ENCODE peak calls at places on chromosomes 11 and 22, in six cellular contexts. G is tibial nerve, W is lung, L is adrenal gland, R is cardiac muscle cell, N is stomach. K is an unnamed sample.

GRCh38 chr11:125504580-125504979 is 8.5 kb upstream of the FEZ1 start:
- DNase-seq in R (no peak), W (no peak), G (no peak), L (no peak), N (no peak), K (no peak)

GRCh38 chr11:57873196-57873911 is 111.8 kb downstream of the CTNND1 start:
- DNase-seq in W (no peak), R (no peak), G (no peak), N (no peak), L (no peak), K (no peak)

GRCh38 chr11:8787372-8787771 is 104.8 kb downstream of the RPL27A start:
- DNase-seq in W (no peak), G (no peak), N (no peak), R (no peak), L (no peak), K (no peak)

GRCh38 chr11:43150697-43151096 is 161.1 kb upstream of the API5 start:
- DNase-seq in R (no peak), W (no peak), L (no peak), N (no peak), G (no peak), K (no peak)

GRCh38 chr11:72576661-72577060 is 97.6 kb downstream of the PDE2A start:
- DNase-seq in N (no peak), W (no peak), R (no peak), G (no peak), L (no peak), K (no peak)

GRCh38 chr11:126485986-126486635 is 130.6 kb downstream of the ST3GAL4 start:
- DNase-seq in R (no peak), N (no peak), W (no peak), L (no peak), G (no peak), K (no peak)

GRCh38 chr11:1211838-1212237 is 11.0 kb upstream of the MUC5B start:
- DNase-seq in L (no peak), W (no peak), N (no peak), R (no peak), G (no peak), K (no peak)

GRCh38 chr11:125593113-125593761 is 585 bp downstream of the STT3A start:
- DNase-seq in G (no peak), N (no peak), L (no peak), R (no peak), W (no peak), K (no peak)

GRCh38 chr11:12761029-12761428 is 86.8 kb downstream of the TEAD1 start:
- DNase-seq in G (no peak), R (no peak), N (no peak), W (no peak), L (no peak), K (no peak)

GRCh38 chr22:38317995-38318715 is 922 bp upstream of the CSNK1E start:
- DNase-seq in L (peak), W (peak), N (peak), G (peak), R (no peak), K (peak)

GRCh38 chr11:61963016-61963281 is 4.5 kb downstream of the FTH1 start:
- DNase-seq in G (no peak), L (peak), N (no peak), R (no peak), W (no peak), K (peak)

GRCh38 chr11:114243461-114244372 is 52.5 kb upstream of the NNMT start:
- DNase-seq in L (no peak), W (no peak), N (no peak), G (no peak), R (no peak), K (no peak)

GRCh38 chr22:30234786-30235470 is 11.6 kb downstream of the LIF start:
- DNase-seq in G (no peak), W (peak), N (no peak), L (peak), R (no peak), K (no peak)

GRCh38 chr11:67571443-67571842 is 12.2 kb upstream of the GSTP1 start:
- DNase-seq in W (no peak), L (no peak), N (no peak), G (no peak), R (no peak), K (no peak)

GRCh38 chr11:123645576-123645975 is 8.8 kb downstream of the SCN3B start:
- DNase-seq in W (no peak), N (no peak), R (no peak), L (no peak), G (no peak), K (no peak)

GRCh38 chr11:75815345-75815983 is 454 bp downstream of the UVRAG start:
- DNase-seq in W (peak), N (peak), R (no peak), G (no peak), L (peak), K (no peak)

GRCh38 chr11:112453601-112454577 is 193.2 kb upstream of the PLET1 start:
- DNase-seq in G (no peak), R (no peak), L (peak), W (peak), N (peak), K (no peak)

GRCh38 chr11:34318111-34319037 is 39.4 kb downstream of the ABTB2 start:
- DNase-seq in W (no peak), N (no peak), R (no peak), G (no peak), L (no peak), K (no peak)

GRCh38 chr22:30195245-30196140 is 51.1 kb downstream of the LIF start:
- DNase-seq in G (no peak), N (no peak), L (no peak), R (no peak), W (no peak), K (no peak)

GRCh38 chr11:12331239-12331874 is 46.0 kb upstream of the PARVA start:
- DNase-seq in G (peak), L (peak), W (peak), N (peak), R (peak), K (peak)

GRCh38 chr11:19102521-19102900 is 14.5 kb upstream of the ZDHHC13 start:
- DNase-seq in W (no peak), G (no peak), R (no peak), N (no peak), L (no peak), K (peak)

GRCh38 chr11:34327804-34328631 is 29.8 kb downstream of the ABTB2 start:
- DNase-seq in W (no peak), R (peak), L (no peak), N (no peak), G (peak), K (peak)

GRCh38 chr11:72685560-72686480 is 11.6 kb upstream of the PDE2A start:
- DNase-seq in R (no peak), W (no peak), N (no peak), G (no peak), L (no peak), K (peak)

GRCh38 chr11:82883853-82884252 is 16.4 kb downstream of the PRCP start:
- DNase-seq in N (no peak), R (no peak), W (no peak), L (no peak), G (no peak), K (no peak)

GRCh38 chr22:17104336-17104935 is 16.7 kb downstream of the TMEM121B start:
- DNase-seq in G (no peak), N (no peak), R (no peak), W (no peak), L (no peak), K (no peak)

GRCh38 chr22:42856179-42856864 is 751 bp downstream of the ARFGAP3 start:
- DNase-seq in R (peak), G (no peak), N (peak), L (peak), W (peak), K (peak)

GRCh38 chr22:42856865-42857704 is at the start of gene ARFGAP3:
- DNase-seq in W (peak), L (peak), N (peak), R (peak), G (peak), K (peak)

GRCh38 chr22:42857845-42858481 is 890 bp upstream of the ARFGAP3 start:
- DNase-seq in W (no peak), N (no peak), R (no peak), G (no peak), L (peak), K (no peak)

GRCh38 chr22:42855726-42856125 is 1.3 kb downstream of the ARFGAP3 start:
- DNase-seq in G (no peak), N (no peak), W (no peak), R (no peak), L (no peak), K (no peak)

GRCh38 chr22:42855211-42855610 is 1.9 kb downstream of the ARFGAP3 start:
- DNase-seq in G (no peak), W (no peak), L (no peak), R (no peak), N (no peak), K (no peak)
- H3K27ac ChIP-seq in G (peak), W (no peak), L (peak), R (no peak), N (peak), K (peak)

GRCh38 chr11:40294343-40294723 is 1165.1 kb downstream of the LRRC4C start:
- DNase-seq in G (no peak), L (no peak), N (no peak), R (no peak), W (no peak), K (no peak)
- H3K27ac ChIP-seq in G (no peak), L (no peak), N (no peak), R (no peak), W (no peak), K (no peak)

DNA sequence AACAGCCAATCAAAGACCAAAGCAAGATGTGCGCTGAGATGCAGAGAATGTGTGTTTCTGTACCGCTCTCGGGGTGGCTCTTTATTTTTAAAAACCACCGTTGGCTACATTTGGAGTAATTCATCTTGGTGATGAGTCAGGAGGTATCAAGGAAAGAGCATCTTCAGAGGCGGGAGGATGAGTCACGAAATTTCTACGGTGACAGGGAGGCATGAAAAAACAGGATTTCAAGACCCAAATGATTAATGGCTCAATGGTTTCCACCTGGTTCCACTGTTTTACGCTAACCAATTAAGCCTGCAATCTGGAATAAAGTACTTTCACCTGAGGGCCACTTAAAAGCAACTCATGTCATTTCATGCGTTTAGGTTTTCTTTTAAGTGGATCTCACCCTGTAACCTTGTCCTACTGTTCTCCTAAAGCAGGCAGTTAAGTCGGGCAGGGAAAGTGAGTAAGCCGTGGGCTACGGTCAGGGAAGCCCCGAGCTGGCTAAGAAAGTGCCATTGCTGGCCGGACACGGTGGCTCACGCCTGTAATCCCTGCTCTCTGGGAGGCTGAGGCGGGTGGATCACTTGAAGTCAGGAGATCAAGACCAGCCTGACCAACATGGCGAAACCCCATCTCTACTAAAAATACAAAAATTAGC is 74.6 kb downstream of the CELSR1 start:
- DNase-seq in G (no peak), W (no peak), L (peak), R (no peak), N (no peak), K (no peak)
- H3K27ac ChIP-seq in G (no peak), W (no peak), L (no peak), R (no peak), N (no peak), K (no peak)

DNA sequence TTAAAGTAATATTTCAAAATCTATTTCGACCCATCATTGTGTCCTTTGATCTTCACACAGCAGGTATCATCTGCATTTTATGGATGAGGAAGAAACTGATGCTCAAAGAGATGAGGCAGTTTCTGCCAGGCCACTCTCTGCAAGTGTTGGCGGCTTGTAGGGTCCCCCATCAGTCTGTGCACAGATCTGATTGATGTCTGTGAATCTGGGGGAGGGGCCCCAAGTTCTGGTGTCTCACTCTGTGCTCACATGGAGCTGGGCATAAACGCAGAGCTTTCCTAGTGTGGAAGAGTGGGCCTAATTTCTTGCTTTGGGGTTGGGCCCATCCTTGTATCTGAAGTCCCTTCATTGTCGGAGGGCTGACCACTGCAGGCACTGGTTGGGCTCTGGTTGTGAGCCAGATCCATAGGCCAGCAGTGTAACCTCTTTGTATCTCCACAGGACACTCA is 1.6 kb upstream of the TRMT2A start:
- DNase-seq in W (no peak), N (no peak), L (no peak), G (no peak), R (no peak), K (no peak)
- H3K27ac ChIP-seq in W (no peak), N (no peak), L (peak), G (peak), R (peak), K (peak)

DNA sequence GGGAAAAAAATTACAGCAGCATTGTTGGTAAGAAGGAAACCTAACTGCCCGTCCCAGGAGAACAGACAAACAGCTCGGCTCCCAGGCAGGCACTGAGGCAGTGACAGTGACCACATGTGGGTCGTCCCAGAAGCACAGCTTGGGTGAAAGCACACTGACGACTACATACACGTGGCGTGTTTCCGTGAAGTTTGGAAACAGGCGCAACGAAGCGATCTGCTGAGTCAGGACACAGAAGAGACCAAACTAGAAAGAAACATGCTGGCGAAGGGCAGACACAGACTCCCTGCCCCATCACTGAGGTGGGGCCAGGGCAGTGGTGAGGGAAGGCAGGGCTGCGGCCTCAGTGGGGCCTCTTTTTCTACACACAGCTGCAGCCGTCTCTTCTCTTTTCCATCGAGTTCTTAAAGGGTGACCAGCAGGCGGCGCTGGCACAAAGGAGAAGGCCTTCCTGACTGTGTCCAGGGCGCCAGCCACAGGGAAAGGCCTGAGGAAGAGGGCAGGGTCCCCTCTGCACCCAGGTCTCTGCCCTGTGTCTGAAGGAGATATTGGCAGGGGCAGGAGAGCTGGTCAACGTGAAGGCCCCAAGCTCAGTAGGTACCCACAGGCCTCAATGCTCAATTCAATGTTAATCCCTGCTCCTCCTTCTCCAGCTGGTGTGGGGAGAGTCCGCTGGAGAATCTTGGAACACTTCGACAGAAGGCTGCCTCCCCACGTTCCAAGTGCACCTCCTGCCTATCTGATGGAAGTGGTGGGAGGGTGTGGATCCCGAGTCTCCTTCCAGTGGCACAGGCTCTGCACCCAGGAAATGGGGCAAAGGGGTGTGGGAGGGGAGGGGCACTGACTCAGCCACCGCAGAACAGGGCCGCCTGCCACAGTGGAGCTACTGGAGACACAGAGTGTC is 19.9 kb downstream of the CARS1 start:
- DNase-seq in N (peak), R (peak), L (peak), G (peak), W (peak), K (peak)
- H3K27ac ChIP-seq in N (peak), R (no peak), L (peak), G (peak), W (no peak), K (peak)

DNA sequence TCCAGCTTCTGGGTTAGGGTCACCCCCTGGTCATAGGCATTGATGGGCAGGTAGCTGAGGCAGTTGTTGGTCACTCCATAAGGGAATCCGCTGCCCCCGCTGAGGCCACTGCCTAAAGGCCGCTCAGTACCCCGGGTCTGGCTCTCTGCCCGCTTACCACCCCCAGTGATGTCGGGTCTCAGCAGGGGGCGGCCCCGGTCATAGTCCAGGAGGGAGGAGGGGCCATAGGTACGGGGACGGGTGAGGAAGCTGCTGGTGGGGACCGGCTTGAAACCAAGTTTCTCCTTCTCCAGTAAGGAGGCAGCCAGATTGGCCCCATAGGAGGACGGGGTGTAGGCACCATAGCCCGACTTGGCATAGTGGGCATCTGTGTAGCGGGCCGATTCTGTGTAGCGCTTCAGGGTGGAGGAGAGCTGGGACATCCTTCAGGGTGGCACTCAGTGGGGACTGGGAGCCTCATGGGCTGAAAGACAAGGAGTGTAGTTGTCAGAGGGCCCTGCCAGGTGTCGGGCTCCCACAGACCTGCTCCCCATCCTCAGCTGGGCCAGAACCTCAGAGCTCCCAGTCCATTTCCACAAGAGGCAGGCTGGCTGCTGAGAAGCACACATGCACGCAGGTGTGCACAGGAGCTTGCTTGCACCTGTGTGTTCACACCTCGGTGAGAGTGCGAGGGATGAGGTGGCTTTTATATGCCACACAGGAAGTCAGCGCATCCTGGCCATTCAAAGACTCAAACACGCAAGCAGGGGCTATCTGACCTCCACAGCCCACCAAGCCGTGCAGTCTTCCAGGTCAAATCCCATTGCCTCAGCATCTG is 8.2 kb downstream of the USP2 start:
- DNase-seq in N (no peak), R (no peak), L (no peak), W (no peak), G (no peak), K (no peak)
- H3K27ac ChIP-seq in N (no peak), R (no peak), L (no peak), W (peak), G (peak), K (peak)

DNA sequence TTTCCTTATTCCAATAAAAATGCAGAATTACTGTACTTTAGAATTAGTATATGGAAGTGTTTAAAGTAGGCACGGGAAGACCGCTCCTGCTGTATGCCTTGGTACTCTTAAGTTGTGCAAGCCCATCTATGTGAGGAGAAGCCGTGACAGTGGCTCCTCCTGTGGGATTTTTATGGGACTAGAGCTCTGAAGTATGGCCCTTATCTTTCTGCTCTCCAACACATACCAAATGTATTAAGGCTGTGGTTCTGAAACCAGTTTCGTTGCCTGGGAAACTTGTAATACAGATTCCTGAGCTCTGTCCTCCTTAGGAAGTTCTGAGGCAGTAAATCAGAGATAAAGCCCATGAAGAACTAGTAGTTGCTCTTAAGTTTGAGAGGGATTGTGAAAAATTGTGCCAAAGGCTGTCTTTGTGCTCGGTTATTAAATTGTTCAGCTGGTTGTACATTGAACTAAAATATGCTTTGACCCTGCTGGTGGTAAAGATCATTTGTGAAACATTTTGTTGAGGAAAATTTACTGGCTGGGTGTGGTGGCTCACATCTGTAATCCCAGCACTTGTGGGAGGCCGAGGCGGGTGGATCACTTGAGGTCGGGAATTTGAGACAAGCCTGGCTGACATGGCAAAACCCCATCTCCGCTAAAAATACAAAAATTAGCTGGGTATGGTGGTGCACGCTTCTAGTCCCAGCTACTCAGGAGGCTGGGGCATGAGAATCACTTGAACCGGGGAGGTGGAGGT is 29.3 kb downstream of the RTN3 start:
- DNase-seq in N (no peak), G (no peak), R (peak), W (no peak), L (no peak), K (no peak)
- H3K27ac ChIP-seq in N (no peak), G (no peak), R (peak), W (no peak), L (peak), K (no peak)

GRCh38 chr11:96317985-96318384 is 25.0 kb downstream of the MAML2 start:
- DNase-seq in W (no peak), G (no peak), N (no peak), L (no peak), R (no peak), K (no peak)

GRCh38 chr11:96316869-96317268 is 26.1 kb downstream of the MAML2 start:
- DNase-seq in L (no peak), R (no peak), G (no peak), N (no peak), W (no peak), K (no peak)

GRCh38 chr11:96318850-96319249 is 24.1 kb downstream of the MAML2 start:
- DNase-seq in W (no peak), N (no peak), G (no peak), L (no peak), R (no peak), K (no peak)

GRCh38 chr11:96318399-96318798 is 24.6 kb downstream of the MAML2 start:
- DNase-seq in W (no peak), N (no peak), R (no peak), L (no peak), G (no peak), K (no peak)

DNA sequence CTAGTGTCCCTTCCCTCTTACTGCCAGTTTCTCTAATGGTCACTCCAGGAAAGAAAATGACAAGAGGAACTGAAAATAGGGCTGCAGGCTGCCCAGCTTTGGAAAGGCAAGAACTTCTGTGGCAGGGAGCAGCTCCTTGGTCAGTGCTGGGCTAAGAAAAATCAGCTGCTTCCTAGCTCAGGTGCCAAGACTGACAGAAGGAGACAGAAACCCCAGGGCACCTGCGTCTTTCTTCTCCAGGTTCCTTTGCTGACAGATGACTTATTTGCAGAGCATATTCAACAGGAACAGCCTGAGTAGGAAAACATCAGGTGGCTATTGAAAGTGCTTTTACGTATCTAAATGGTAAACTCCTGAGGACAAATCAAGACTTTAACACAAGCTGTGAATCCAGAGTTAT is 25.4 kb downstream of the MAML2 start:
- DNase-seq in N (no peak), R (no peak), G (no peak), W (no peak), L (no peak), K (no peak)
- H3K27ac ChIP-seq in N (peak), R (peak), G (peak), W (no peak), L (no peak), K (no peak)

K was measured in right atrium auricular region.